ENCODE peak calls at places on chromosomes 7 and 10, in nine cellular contexts. F is GM23338, V is psoas muscle, A is lung, G is heart left ventricle, P is dorsolateral prefrontal cortex, T is lower lobe of right lung, S is breast epithelium, O is brain microvascular endothelial cell. J is an unnamed sample.

GRCh38 chr10:12588091-12588850 is 238.9 kb downstream of the CAMK1D start:
- DNase-seq in F (no peak), V (no peak), A (no peak), G (no peak), P (no peak), T (no peak), S (no peak), O (no peak), J (no peak)

GRCh38 chr10:31318382-31318853 is 598 bp upstream of the ZEB1 start:
- DNase-seq in F (peak), V (peak), A (peak), G (peak), P (peak), T (no peak), S (no peak), O (peak), J (peak)

GRCh38 chr10:95408148-95408930 is 117.5 kb upstream of the PDLIM1 start:
- DNase-seq in F (no peak), V (no peak), A (no peak), G (no peak), P (no peak), T (no peak), S (peak), O (no peak), J (no peak)

GRCh38 chr10:132319853-132320669 is 11.9 kb upstream of the LRRC27 start:
- DNase-seq in F (no peak), V (no peak), A (no peak), G (no peak), P (no peak), T (no peak), S (no peak), O (peak), J (no peak)

GRCh38 chr7:100374601-100375000 is 1.3 kb downstream of the PILRA start:
- DNase-seq in F (no peak), V (no peak), A (no peak), G (no peak), P (no peak), T (peak), S (no peak), O (no peak), J (no peak)

GRCh38 chr10:71770255-71770654 is 3.1 kb downstream of the VSIR start:
- DNase-seq in F (no peak), V (no peak), A (no peak), G (no peak), P (no peak), T (no peak), S (no peak), O (peak), J (no peak)

GRCh38 chr7:82235710-82236109 is 207.9 kb downstream of the CACNA2D1 start:
- DNase-seq in F (no peak), V (no peak), A (no peak), G (no peak), P (no peak), T (no peak), S (no peak), O (no peak), J (no peak)

GRCh38 chr10:24552346-24553016 is 171.2 kb downstream of the ARHGAP21 start:
- DNase-seq in F (peak), V (peak), A (peak), G (no peak), P (no peak), T (peak), S (peak), O (no peak), J (no peak)

GRCh38 chr10:79176949-79177602 is 108.3 kb downstream of the ZMIZ1 start:
- DNase-seq in F (no peak), V (no peak), A (no peak), G (peak), P (no peak), T (no peak), S (no peak), O (no peak), J (peak)

GRCh38 chr7:25995893-25996529 is 156.0 kb upstream of the NFE2L3 start:
- DNase-seq in F (peak), V (no peak), A (no peak), G (no peak), P (no peak), T (no peak), S (no peak), O (no peak), J (no peak)

GRCh38 chr7:143417734-143418378 is 9.2 kb upstream of the EPHA1 start:
- DNase-seq in F (peak), V (no peak), A (no peak), G (no peak), P (no peak), T (no peak), S (no peak), O (no peak), J (no peak)
- H3K27ac ChIP-seq in F (peak), V (no peak), A (no peak), G (no peak), P (no peak), T (no peak), S (no peak), O (no peak), J (no peak)

GRCh38 chr7:143487566-143487965 is 9.9 kb downstream of the TAS2R41 start:
- DNase-seq in F (no peak), V (peak), A (peak), G (peak), P (no peak), T (peak), S (peak), O (no peak), J (peak)

GRCh38 chr7:143492799-143493568 is 15.3 kb downstream of the TAS2R41 start:
- DNase-seq in F (no peak), V (no peak), A (no peak), G (no peak), P (no peak), T (no peak), S (no peak), O (no peak), J (no peak)

GRCh38 chr7:143492043-143492471 is 14.4 kb downstream of the TAS2R41 start:
- DNase-seq in F (no peak), V (no peak), A (no peak), G (no peak), P (no peak), T (no peak), S (no peak), O (peak), J (no peak)

GRCh38 chr7:143493755-143494154 is 16.1 kb downstream of the TAS2R41 start:
- DNase-seq in F (no peak), V (no peak), A (no peak), G (no peak), P (no peak), T (no peak), S (no peak), O (no peak), J (no peak)

GRCh38 chr7:143490719-143491306 is 13.1 kb downstream of the TAS2R41 start:
- DNase-seq in F (peak), V (no peak), A (no peak), G (no peak), P (no peak), T (no peak), S (no peak), O (no peak), J (no peak)
- TF ChIP-seq CTCF in F (peak), V (peak), A (no peak), G (peak), P (no peak), T (peak), S (peak), O (peak), J (peak)

GRCh38 chr7:1457949-1458675 is 1.2 kb downstream of the MICALL2 start:
- DNase-seq in F (no peak), V (no peak), A (no peak), G (no peak), P (no peak), T (no peak), S (no peak), O (no peak), J (no peak)

GRCh38 chr7:1457059-1457948 is 2.0 kb downstream of the MICALL2 start:
- DNase-seq in F (no peak), V (no peak), A (no peak), G (no peak), P (no peak), T (no peak), S (no peak), O (no peak), J (no peak)

GRCh38 chr7:1454471-1455065 is 4.7 kb downstream of the MICALL2 start:
- DNase-seq in F (no peak), V (no peak), A (no peak), G (peak), P (peak), T (no peak), S (no peak), O (no peak), J (peak)

GRCh38 chr7:1455955-1456354 is 3.3 kb downstream of the MICALL2 start:
- DNase-seq in F (no peak), V (no peak), A (no peak), G (no peak), P (no peak), T (no peak), S (no peak), O (no peak), J (no peak)

DNA sequence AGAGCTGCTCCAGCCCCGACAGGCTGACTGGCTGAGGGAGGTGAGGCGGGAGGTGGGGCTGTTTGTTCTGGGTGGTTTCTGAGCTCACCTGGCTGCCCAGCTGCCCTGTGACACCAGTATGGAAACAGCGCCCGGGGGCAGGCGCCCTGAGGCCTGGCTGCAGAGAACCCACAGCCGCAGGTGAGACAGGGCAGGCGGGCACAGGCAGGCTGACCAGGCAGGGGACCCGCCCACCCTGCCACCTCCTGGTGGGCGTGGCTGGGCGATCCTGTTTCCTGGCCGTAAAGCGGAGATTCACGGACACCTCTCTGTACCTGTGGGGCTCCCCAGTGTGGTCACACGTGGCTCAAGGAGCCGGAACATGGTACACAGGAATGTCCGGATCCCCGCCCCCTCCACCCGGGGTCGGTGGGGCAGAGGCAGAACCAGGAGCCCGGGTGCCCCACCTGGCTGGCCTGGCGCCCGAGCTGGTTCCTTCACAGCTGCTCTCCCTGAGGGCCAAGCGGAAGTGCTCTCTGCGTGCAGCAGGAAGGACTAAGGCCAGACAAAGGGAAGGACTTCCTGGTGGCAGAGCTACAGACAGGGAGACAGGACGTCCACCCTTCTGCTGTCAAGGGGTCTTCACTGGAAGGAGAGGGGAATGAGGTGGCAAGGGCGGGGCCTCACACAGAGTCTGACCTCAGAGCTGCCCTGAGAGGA is 3.9 kb downstream of the MICALL2 start:
- DNase-seq in F (no peak), V (no peak), A (peak), G (no peak), P (no peak), T (peak), S (peak), O (no peak), J (no peak)
- H3K27ac ChIP-seq in F (no peak), V (no peak), A (peak), G (peak), P (peak), T (peak), S (peak), O (no peak), J (peak)

GRCh38 chr10:122648599-122649428 is 50.8 kb downstream of the C10orf120 start:
- DNase-seq in F (peak), V (peak), A (peak), G (peak), P (peak), T (peak), S (no peak), O (peak), J (peak)
- TF ChIP-seq CTCF in F (peak), V (peak), A (peak), G (peak), P (peak), T (peak), S (peak), O (peak), J (peak)

DNA sequence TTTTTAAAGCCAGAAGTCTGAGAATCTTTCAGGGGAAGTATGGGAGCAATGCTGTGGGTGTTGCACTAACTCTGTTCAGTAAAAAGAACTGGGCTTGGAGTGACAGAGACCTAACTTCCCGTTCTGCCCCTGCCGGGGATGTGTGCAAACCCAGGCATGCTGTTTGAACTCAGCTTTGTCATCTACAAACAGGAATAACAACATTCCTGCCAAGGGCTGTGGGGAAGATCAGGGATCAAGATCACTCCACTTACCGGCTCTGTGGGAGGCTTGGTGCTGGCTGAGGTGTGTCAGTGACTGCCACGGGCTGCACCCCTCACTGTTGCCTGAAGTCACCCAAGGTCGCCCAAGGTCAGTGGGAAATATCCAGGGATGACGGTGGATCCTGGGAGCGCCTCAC is 23.1 kb upstream of the DRGX start:
- DNase-seq in F (peak), V (no peak), A (peak), G (no peak), P (no peak), T (peak), S (peak), O (no peak), J (no peak)
- H3K27ac ChIP-seq in F (no peak), V (no peak), A (no peak), G (no peak), P (no peak), T (no peak), S (peak), O (no peak), J (no peak)

J was measured in left ventricle myocardium inferior.